ENCODE peak calls at places on chromosomes 5 and 9, in nine cellular contexts. Z is pons; K is WERI-Rb-1; O is T-helper 1 cell; H is stimulated activated naive CD8-positive, alpha-beta T cell treated with anti-CD3 and anti-CD28 coated beads, Interleukin-15, Interleukin-2, amounts not matched to agents 100 U/mL and 50 U/mL, for 24 hours; Y is KG1; W is Calu3; A is germinal center; X is right cardiac atrium. N is an unnamed sample.

GRCh38 chr9:2291980-2292704 is 277.0 kb downstream of the SMARCA2 start:
- DNase-seq in Z (no peak), K (no peak), O (no peak), H (no peak), Y (no peak), W (peak), A (no peak), X (no peak), N (no peak)

GRCh38 chr9:107733530-107733907 is 243.9 kb upstream of the KLF4 start:
- DNase-seq in Z (peak), K (no peak), O (no peak), H (no peak), Y (no peak), W (no peak), A (no peak), X (peak), N (no peak)

GRCh38 chr5:76709762-76710161 is 6.2 kb upstream of the F2R start:
- DNase-seq in Z (no peak), K (no peak), O (no peak), H (no peak), Y (no peak), W (no peak), A (no peak), X (no peak), N (no peak)

GRCh38 chr9:116337015-116337414 is 183.4 kb downstream of the PAPPA start:
- DNase-seq in Z (no peak), K (peak), O (no peak), H (no peak), Y (no peak), W (no peak), A (no peak), X (no peak), N (no peak)

GRCh38 chr9:89614319-89614892 is 9.6 kb downstream of the GADD45G start:
- DNase-seq in Z (no peak), K (no peak), O (no peak), H (no peak), Y (no peak), W (no peak), A (no peak), X (no peak), N (no peak)

GRCh38 chr5:55902696-55903095 is 51.5 kb downstream of the IL31RA start:
- DNase-seq in Z (no peak), K (no peak), O (no peak), H (no peak), Y (no peak), W (no peak), A (no peak), X (no peak), N (no peak)

GRCh38 chr5:133559960-133560359 is 52.4 kb downstream of the FSTL4 start:
- DNase-seq in Z (no peak), K (no peak), O (no peak), H (no peak), Y (no peak), W (no peak), A (no peak), X (no peak), N (no peak)

GRCh38 chr9:4048441-4048840 is 251.4 kb downstream of the GLIS3 start:
- DNase-seq in Z (peak), K (no peak), O (no peak), H (no peak), Y (no peak), W (peak), A (no peak), X (no peak), N (no peak)

GRCh38 chr5:57834829-57835554 is 352.4 kb upstream of the ACTBL2 start:
- DNase-seq in Z (no peak), K (peak), O (no peak), H (no peak), Y (no peak), W (no peak), A (no peak), X (no peak), N (no peak)

GRCh38 chr5:59588922-59589321 is 304.6 kb downstream of the PDE4D start:
- DNase-seq in Z (no peak), K (no peak), O (no peak), H (no peak), Y (no peak), W (no peak), A (no peak), X (no peak), N (no peak)

GRCh38 chr5:77993799-77994318 is 217.7 kb upstream of the TBCA start:
- DNase-seq in Z (peak), K (no peak), O (no peak), H (no peak), Y (no peak), W (no peak), A (no peak), X (no peak), N (no peak)

GRCh38 chr9:137672907-137673791 is 54.3 kb downstream of the EHMT1 start:
- DNase-seq in Z (peak), K (peak), O (peak), H (peak), Y (peak), W (peak), A (peak), X (peak), N (peak)

GRCh38 chr5:75733767-75734166 is 16.5 kb upstream of the POC5 start:
- DNase-seq in Z (no peak), K (no peak), O (no peak), H (no peak), Y (no peak), W (no peak), A (no peak), X (no peak), N (no peak)

GRCh38 chr5:56479701-56480304 is 246.7 kb upstream of the ANKRD55 start:
- DNase-seq in Z (peak), K (no peak), O (no peak), H (peak), Y (no peak), W (no peak), A (peak), X (no peak), N (no peak)

GRCh38 chr5:66587771-66588170 is 8.4 kb upstream of the MAST4 start:
- DNase-seq in Z (no peak), K (peak), O (no peak), H (no peak), Y (no peak), W (no peak), A (no peak), X (no peak), N (no peak)

GRCh38 chr5:74580729-74581110 is 59.8 kb downstream of the ENC1 start:
- DNase-seq in Z (no peak), K (no peak), O (no peak), H (no peak), Y (no peak), W (no peak), A (no peak), X (no peak), N (no peak)

GRCh38 chr5:172867761-172868435 is 33.8 kb downstream of the ERGIC1 start:
- DNase-seq in Z (peak), K (no peak), O (no peak), H (no peak), Y (no peak), W (no peak), A (no peak), X (no peak), N (no peak)

GRCh38 chr9:134290603-134291451 is 35.4 kb upstream of the RXRA start:
- DNase-seq in Z (no peak), K (no peak), O (no peak), H (no peak), Y (no peak), W (no peak), A (no peak), X (no peak), N (no peak)

GRCh38 chr9:124208571-124208970 is 49.2 kb upstream of the NEK6 start:
- DNase-seq in Z (no peak), K (no peak), O (no peak), H (peak), Y (peak), W (no peak), A (no peak), X (no peak), N (no peak)

GRCh38 chr5:11734369-11734768 is 169.9 kb downstream of the CTNND2 start:
- DNase-seq in Z (no peak), K (no peak), O (no peak), H (no peak), Y (no peak), W (no peak), A (no peak), X (no peak), N (no peak)

GRCh38 chr9:132451276-132451675 is 41.3 kb downstream of the CFAP77 start:
- DNase-seq in Z (no peak), K (no peak), O (no peak), H (peak), Y (no peak), W (no peak), A (no peak), X (no peak), N (no peak)

N was measured in HCT116.